ENCODE peak calls at places on chromosomes 3 and 15, in four cellular contexts. L is iPS-NIHi11, B is T-helper 1 cell, J is fibroblast of mammary gland. R is an unnamed sample.

GRCh38 chr15:60000113-60000823 is 3.8 kb upstream of the FOXB1 start:
- DNase-seq in L (no peak), B (no peak), J (no peak), R (no peak)

GRCh38 chr15:52658955-52659354 is 20.2 kb downstream of the ATOSA start:
- DNase-seq in L (no peak), B (no peak), J (no peak), R (no peak)

GRCh38 chr15:99055555-99056134 is 48.1 kb upstream of the PGPEP1L start:
- DNase-seq in L (no peak), B (no peak), J (no peak), R (no peak)

GRCh38 chr15:90603893-90604292 is 74.2 kb downstream of the CRTC3 start:
- DNase-seq in L (peak; percentile 39), B (peak; percentile 36), J (peak; percentile 52), R (no peak)

GRCh38 chr15:40927497-40928346 is 1.4 kb upstream of the DLL4 start:
- DNase-seq in L (no peak), B (no peak), J (no peak), R (no peak)

GRCh38 chr3:106428565-106428994 is 559.8 kb upstream of the CBLB start:
- DNase-seq in L (peak; percentile 33), B (no peak), J (peak; percentile 100), R (no peak)

GRCh38 chr3:150149651-150150051 is 179.0 kb upstream of the PFN2 start:
- DNase-seq in L (peak; percentile 34), B (no peak), J (peak; percentile 96), R (no peak)

GRCh38 chr15:52139599-52140462 is 27.3 kb upstream of the BCL2L10 start:
- DNase-seq in L (peak; percentile 88), B (peak; percentile 54), J (peak; percentile 74), R (peak; percentile 26)

GRCh38 chr3:71978150-71978721 is 193.3 kb upstream of the PROK2 start:
- DNase-seq in L (no peak), B (no peak), J (no peak), R (no peak)

GRCh38 chr3:8561365-8561764 is 59.7 kb downstream of the LMCD1 start:
- DNase-seq in L (no peak), B (no peak), J (peak; percentile 87), R (no peak)

GRCh38 chr3:14523792-14524191 is 16.4 kb downstream of the GRIP2 start:
- DNase-seq in L (no peak), B (no peak), J (peak; percentile 66), R (no peak)

GRCh38 chr15:42385206-42385979 is 26.1 kb downstream of the CAPN3 start:
- DNase-seq in L (peak; percentile 80), B (no peak), J (peak; percentile 59), R (no peak)

GRCh38 chr3:65728138-65728537 is 310.6 kb downstream of the MAGI1 start:
- DNase-seq in L (no peak), B (no peak), J (no peak), R (no peak)

GRCh38 chr3:126479642-126480041 is 4.0 kb upstream of the ZXDC start:
- DNase-seq in L (no peak), B (no peak), J (no peak), R (no peak)

GRCh38 chr15:20345401-20345958 is 196.1 kb downstream of the GOLGA6L6 start:
- DNase-seq in L (no peak), B (no peak), J (no peak), R (no peak)

GRCh38 chr15:63392355-63393009 is 10.8 kb upstream of the CA12 start:
- DNase-seq in L (no peak), B (no peak), J (no peak), R (peak; percentile 35)

GRCh38 chr15:42387603-42388002 is 28.3 kb downstream of the CAPN3 start:
- DNase-seq in L (no peak), B (no peak), J (peak; percentile 37), R (no peak)

GRCh38 chr3:106534206-106534605 is 665.4 kb upstream of the CBLB start:
- DNase-seq in L (no peak), B (peak; percentile 17), J (peak; percentile 71), R (no peak)

GRCh38 chr15:90419738-90420487 is 31.9 kb downstream of the IQGAP1 start:
- DNase-seq in L (no peak), B (no peak), J (peak; percentile 89), R (no peak)

GRCh38 chr3:74267583-74268184 is 346.8 kb downstream of the CNTN3 start:
- DNase-seq in L (peak; percentile 42), B (no peak), J (peak; percentile 69), R (peak; percentile 1)

GRCh38 chr3:66014056-66014455 is 24.7 kb downstream of the MAGI1 start:
- DNase-seq in L (no peak), B (no peak), J (no peak), R (no peak)

GRCh38 chr3:4584537-4585249 is 91.5 kb downstream of the ITPR1 start:
- DNase-seq in L (no peak), B (no peak), J (peak; percentile 29), R (peak; percentile 27)

R was measured in stimulated activated naive CD4-positive, alpha-beta T cell.